ENCODE peak calls at places on chromosomes 16 and 17, in five cellular contexts. E is activated CD4-positive, alpha-beta T cell treated with anti-CD3 and anti-CD28 coated beads, Interleukin-2, amount 50 U/mL, for 1 hour; T is activated T-cell treated with anti-CD3 and anti-CD28 coated beads for 24 hours; U is upper lobe of right lung; C is GOT3. B is an unnamed sample.
A peak's percentile ranks its signal among the peaks of the same experiment; 100 is the strongest.

GRCh38 chr17:42525221-42525620 is 10.8 kb upstream of the NAGLU start:
- DNase-seq in U (no peak), T (no peak), C (no peak), E (no peak), B (no peak)

GRCh38 chr17:82844796-82845162 is 5.0 kb upstream of the ZNF750 start:
- DNase-seq in U (no peak), E (no peak), C (no peak), T (no peak), B (no peak)

GRCh38 chr17:4559851-4560820 is at the start of gene GGT6:
- DNase-seq in T (no peak), E (no peak), U (peak; percentile 87), C (no peak), B (peak; percentile 87)

GRCh38 chr17:32310927-32311568 is 30.9 kb downstream of the C17orf75 start:
- DNase-seq in C (no peak), E (no peak), U (no peak), T (no peak), B (no peak)

GRCh38 chr17:16661217-16661616 is 7.6 kb upstream of the ZNF624 start:
- DNase-seq in T (no peak), E (no peak), U (no peak), C (no peak), B (no peak)

GRCh38 chr16:78461496-78461938 is 362.1 kb downstream of the WWOX start:
- DNase-seq in T (no peak), E (no peak), U (no peak), C (no peak), B (no peak)

GRCh38 chr16:30747331-30747730 is 894 bp upstream of the PHKG2 start:
- DNase-seq in C (no peak), U (no peak), T (no peak), E (no peak), B (no peak)

GRCh38 chr16:57194512-57194911 is 8.4 kb downstream of the RSPRY1 start:
- DNase-seq in C (no peak), T (no peak), U (no peak), E (no peak), B (no peak)

GRCh38 chr17:68867759-68868516 is 87.3 kb downstream of the ABCA8 start:
- DNase-seq in E (no peak), T (no peak), U (no peak), C (no peak), B (no peak)

GRCh38 chr16:1180772-1181714 is 28.1 kb downstream of the CACNA1H start:
- DNase-seq in U (no peak), C (peak; percentile 52), E (no peak), T (no peak), B (no peak)

GRCh38 chr16:138049-138417 is 440 bp downstream of the NPRL3 start:
- DNase-seq in E (peak; percentile 22), U (peak; percentile 72), T (peak; percentile 9), C (no peak), B (no peak)

GRCh38 chr16:11249233-11250061 is 6.6 kb downstream of the SOCS1 start:
- DNase-seq in E (no peak), T (no peak), U (no peak), C (no peak), B (no peak)

GRCh38 chr17:60386475-60387058 is 5.4 kb downstream of the USP32 start:
- DNase-seq in E (no peak), U (no peak), C (no peak), T (no peak), B (no peak)

GRCh38 chr16:7614022-7614795 is 281.6 kb downstream of the RBFOX1 start:
- DNase-seq in C (no peak), E (no peak), T (no peak), U (no peak), B (no peak)

GRCh38 chr17:66964930-66965800 is 658 bp downstream of the CACNG4 start:
- DNase-seq in T (peak; percentile 15), U (no peak), E (no peak), C (no peak), B (no peak)

GRCh38 chr16:57527610-57528360 is 8.6 kb downstream of the CCDC102A start:
- DNase-seq in U (peak; percentile 33), C (no peak), E (no peak), T (no peak), B (no peak)

GRCh38 chr16:86783626-86784266 is 205.4 kb downstream of the FOXL1 start:
- DNase-seq in U (no peak), C (no peak), T (no peak), E (no peak), B (peak; percentile 71)

GRCh38 chr16:67372664-67373063 is 20.6 kb downstream of the TPPP3 start:
- DNase-seq in C (no peak), E (no peak), U (no peak), T (no peak), B (no peak)

GRCh38 chr16:15493416-15494181 is 59.2 kb downstream of the BMERB1 start:
- DNase-seq in U (no peak), E (no peak), T (no peak), C (no peak), B (no peak)

GRCh38 chr16:78292726-78293380 is 193.4 kb downstream of the WWOX start:
- DNase-seq in U (no peak), E (no peak), C (no peak), T (no peak), B (peak; percentile 35)

GRCh38 chr17:56359518-56359917 is 206.2 kb downstream of the ANKFN1 start:
- DNase-seq in C (no peak), T (no peak), U (no peak), E (no peak), B (no peak)

GRCh38 chr16:19696961-19697360 is 21.1 kb downstream of the KNOP1 start:
- DNase-seq in T (no peak), U (no peak), C (no peak), E (no peak), B (no peak)

GRCh38 chr17:47690121-47690520 is 3.8 kb upstream of the TBKBP1 start:
- DNase-seq in T (no peak), C (no peak), U (no peak), E (no peak), B (no peak)

GRCh38 chr17:77959216-77959925 is 868 bp downstream of the TNRC6C start:
- DNase-seq in C (no peak), E (peak; percentile 27), T (peak; percentile 15), U (no peak), B (no peak)

GRCh38 chr17:79081571-79082276 is 7.1 kb downstream of the ENGASE start:
- DNase-seq in T (no peak), E (no peak), C (no peak), U (no peak), B (no peak)

GRCh38 chr17:77451271-77451893 is 310.6 kb downstream of the SEC14L1 start:
- DNase-seq in C (peak; percentile 23), T (peak; percentile 71), U (peak; percentile 86), E (peak; percentile 66), B (peak; percentile 75)

GRCh38 chr17:27559506-27559931 is 71.5 kb upstream of the LGALS9 start:
- DNase-seq in U (no peak), E (no peak), T (no peak), C (no peak), B (no peak)

GRCh38 chr16:87686697-87687570 is 78.9 kb downstream of the KLHDC4 start:
- DNase-seq in T (no peak), C (no peak), U (no peak), E (no peak), B (no peak)

GRCh38 chr16:65000654-65001053 is 121.2 kb downstream of the CDH11 start:
- DNase-seq in E (no peak), T (no peak), C (no peak), U (no peak), B (no peak)

GRCh38 chr17:68260051-68260762 is 12.4 kb downstream of the AMZ2 start:
- DNase-seq in U (no peak), C (no peak), E (no peak), T (no peak), B (no peak)

GRCh38 chr17:58085039-58085715 is 2.0 kb downstream of the DYNLL2 start:
- DNase-seq in U (no peak), T (no peak), C (no peak), E (no peak), B (no peak)

GRCh38 chr16:68447721-68448359 is 468 bp downstream of the SMPD3 start:
- DNase-seq in E (no peak), U (no peak), C (no peak), T (no peak), B (no peak)